ENCODE peak calls at places on chromosomes 7 and 10, in five cellular contexts. One of them, this sample, is unnamed.

GRCh38 chr7:34217972-34218371 is 312.6 kb downstream of the BMPER start:
- DNase-seq in PC-3: no peak
- DNase-seq in epithelial cell of esophagus: no peak
- DNase-seq in fibroblast of lung: no peak
- DNase-seq in IMR-90: no peak
- DNase-seq in this sample: no peak

GRCh38 chr7:154576604-154577003 is 426.3 kb downstream of the PAXIP1 start:
- DNase-seq in fibroblast of lung: no peak
- DNase-seq in PC-3: no peak
- DNase-seq in epithelial cell of esophagus: no peak
- DNase-seq in IMR-90: no peak
- DNase-seq in this sample: no peak

GRCh38 chr7:8441106-8441590 is 7.7 kb downstream of the NXPH1 start:
- DNase-seq in IMR-90: no peak
- DNase-seq in PC-3: no peak
- DNase-seq in fibroblast of lung: no peak
- DNase-seq in epithelial cell of esophagus: no peak
- DNase-seq in this sample: no peak

GRCh38 chr7:155581954-155582353 is 35.6 kb upstream of the CNPY1 start:
- DNase-seq in IMR-90: no peak
- DNase-seq in fibroblast of lung: no peak
- DNase-seq in epithelial cell of esophagus: no peak
- DNase-seq in PC-3: no peak
- DNase-seq in this sample: no peak

GRCh38 chr7:10838205-10838604 is 135.5 kb upstream of the PHF14 start:
- DNase-seq in fibroblast of lung: no peak
- DNase-seq in epithelial cell of esophagus: peak; percentile 40
- DNase-seq in PC-3: no peak
- DNase-seq in IMR-90: no peak
- DNase-seq in this sample: no peak

GRCh38 chr10:67668448-67668847 is 27.5 kb downstream of the CTNNA3 start:
- DNase-seq in IMR-90: peak; percentile 44
- DNase-seq in PC-3: peak; percentile 35
- DNase-seq in fibroblast of lung: peak; percentile 45
- DNase-seq in epithelial cell of esophagus: peak; percentile 38
- DNase-seq in this sample: peak; percentile 29

GRCh38 chr7:45446195-45446944 is 127.8 kb upstream of the ADCY1 start:
- DNase-seq in fibroblast of lung: peak; percentile 54
- DNase-seq in IMR-90: no peak
- DNase-seq in PC-3: peak; percentile 67
- DNase-seq in epithelial cell of esophagus: peak; percentile 94
- DNase-seq in this sample: peak; percentile 56

GRCh38 chr10:35300063-35300699 is 36.1 kb upstream of the CCNY start:
- DNase-seq in PC-3: peak; percentile 99
- DNase-seq in epithelial cell of esophagus: peak; percentile 94
- DNase-seq in fibroblast of lung: peak; percentile 76
- DNase-seq in IMR-90: peak; percentile 43
- DNase-seq in this sample: peak; percentile 95

GRCh38 chr10:21257191-21257590 is 268.3 kb downstream of the SKIDA1 start:
- DNase-seq in epithelial cell of esophagus: no peak
- DNase-seq in IMR-90: no peak
- DNase-seq in PC-3: no peak
- DNase-seq in fibroblast of lung: no peak
- DNase-seq in this sample: no peak

GRCh38 chr7:81367335-81367801 is 402.5 kb downstream of the HGF start:
- DNase-seq in PC-3: no peak
- DNase-seq in fibroblast of lung: peak; percentile 78
- DNase-seq in epithelial cell of esophagus: peak; percentile 40
- DNase-seq in IMR-90: peak; percentile 6
- DNase-seq in this sample: peak; percentile 95

GRCh38 chr10:124649209-124649608 is 95.0 kb downstream of the FAM53B start:
- DNase-seq in PC-3: no peak
- DNase-seq in IMR-90: no peak
- DNase-seq in epithelial cell of esophagus: peak; percentile 84
- DNase-seq in fibroblast of lung: no peak
- DNase-seq in this sample: peak; percentile 56

GRCh38 chr7:55132550-55132889 is 113.7 kb downstream of the EGFR start:
- DNase-seq in epithelial cell of esophagus: peak; percentile 99
- DNase-seq in IMR-90: no peak
- DNase-seq in PC-3: no peak
- DNase-seq in fibroblast of lung: no peak
- DNase-seq in this sample: no peak

GRCh38 chr10:99828464-99828863 is 46.0 kb downstream of the ABCC2 start:
- DNase-seq in PC-3: no peak
- DNase-seq in fibroblast of lung: no peak
- DNase-seq in epithelial cell of esophagus: no peak
- DNase-seq in IMR-90: no peak
- DNase-seq in this sample: no peak

GRCh38 chr10:66353422-66353821 is 572.4 kb upstream of the LRRTM3 start:
- DNase-seq in fibroblast of lung: no peak
- DNase-seq in epithelial cell of esophagus: no peak
- DNase-seq in IMR-90: no peak
- DNase-seq in PC-3: no peak
- DNase-seq in this sample: no peak

GRCh38 chr10:50561816-50562215 is 61.9 kb downstream of the SGMS1 start:
- DNase-seq in PC-3: peak; percentile 87
- DNase-seq in fibroblast of lung: no peak
- DNase-seq in epithelial cell of esophagus: peak; percentile 49
- DNase-seq in IMR-90: no peak
- DNase-seq in this sample: no peak

GRCh38 chr7:17027143-17027802 is 145.5 kb upstream of the AGR3 start:
- DNase-seq in epithelial cell of esophagus: no peak
- DNase-seq in PC-3: no peak
- DNase-seq in IMR-90: no peak
- DNase-seq in fibroblast of lung: no peak
- DNase-seq in this sample: peak; percentile 31

GRCh38 chr10:49369216-49370162 is 26.4 kb downstream of the DRGX start:
- DNase-seq in PC-3: peak; percentile 31
- DNase-seq in IMR-90: no peak
- DNase-seq in fibroblast of lung: peak; percentile 81
- DNase-seq in epithelial cell of esophagus: no peak
- DNase-seq in this sample: no peak

GRCh38 chr10:24866615-24867583 is 85.5 kb downstream of the PRTFDC1 start:
- DNase-seq in fibroblast of lung: peak; percentile 91
- DNase-seq in epithelial cell of esophagus: peak; percentile 66
- DNase-seq in PC-3: peak; percentile 57
- DNase-seq in IMR-90: peak; percentile 87
- DNase-seq in this sample: peak; percentile 66

GRCh38 chr7:8310876-8311275 is 48.9 kb upstream of the ICA1 start:
- DNase-seq in PC-3: no peak
- DNase-seq in epithelial cell of esophagus: no peak
- DNase-seq in fibroblast of lung: no peak
- DNase-seq in IMR-90: no peak
- DNase-seq in this sample: no peak

GRCh38 chr7:28481131-28481926 is 69.0 kb downstream of the CREB5 start:
- DNase-seq in PC-3: no peak
- DNase-seq in IMR-90: peak; percentile 65
- DNase-seq in epithelial cell of esophagus: no peak
- DNase-seq in fibroblast of lung: peak; percentile 74
- DNase-seq in this sample: peak; percentile 77

DNA sequence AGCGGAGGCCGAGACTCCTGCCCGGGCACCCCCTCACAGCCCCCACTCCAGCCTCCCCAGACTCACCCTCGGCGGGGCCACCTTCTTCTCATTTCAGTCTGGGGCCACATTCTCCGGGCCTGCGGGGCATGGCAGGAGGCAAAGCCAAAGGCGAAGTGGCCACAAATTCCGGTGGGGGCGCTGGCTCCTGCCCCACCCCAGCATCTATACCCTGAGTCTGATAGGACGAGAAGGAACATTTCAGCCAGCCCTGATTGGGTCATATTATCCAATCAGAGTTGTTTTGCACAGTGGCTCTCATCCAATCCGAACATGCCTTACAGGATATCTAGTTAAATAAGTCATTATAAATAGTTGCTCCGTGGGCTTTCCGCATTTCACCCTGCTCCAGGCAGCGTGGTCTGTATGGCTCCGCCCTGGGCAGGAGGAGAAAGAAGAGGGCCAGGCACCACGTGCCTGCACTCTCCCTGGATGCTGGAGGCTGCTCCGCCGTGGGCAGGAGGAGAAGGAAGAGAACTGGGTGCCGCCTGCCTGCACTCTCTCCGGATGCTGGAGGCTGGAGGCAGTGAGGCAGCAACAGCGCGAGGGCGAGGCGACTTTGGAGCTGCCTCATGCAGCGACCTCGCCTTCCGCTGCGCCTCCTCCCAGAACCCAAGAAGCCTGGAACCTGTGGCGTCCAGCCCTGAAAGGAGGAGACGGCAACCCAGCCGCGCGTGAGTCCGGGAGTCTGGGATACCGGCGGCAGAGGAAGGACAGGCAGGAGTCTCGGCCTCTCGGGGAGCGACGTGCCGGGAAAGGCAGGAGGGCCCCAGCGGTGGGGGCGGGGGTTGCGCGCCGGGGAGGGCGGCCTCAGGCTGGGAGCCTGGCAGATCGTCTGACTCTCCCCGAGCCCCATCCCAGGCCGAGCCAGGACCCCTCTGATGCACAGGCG is 162.9 kb downstream of the ZNF33B start:
- DNase-seq in IMR-90: peak; percentile 16
- DNase-seq in PC-3: peak; percentile 78
- DNase-seq in fibroblast of lung: no peak
- DNase-seq in epithelial cell of esophagus: peak; percentile 2
- DNase-seq in this sample: peak; percentile 80
- TF ChIP-seq CTCF in IMR-90: no peak
- TF ChIP-seq CTCF in PC-3: no peak
- TF ChIP-seq CTCF in fibroblast of lung: no peak
- TF ChIP-seq CTCF in epithelial cell of esophagus: no peak
- TF ChIP-seq CTCF in this sample: no peak

GRCh38 chr10:120850911-120851865 is at the start of gene WDR11:
- DNase-seq in fibroblast of lung: peak; percentile 92
- DNase-seq in IMR-90: peak; percentile 90
- DNase-seq in epithelial cell of esophagus: peak; percentile 93
- DNase-seq in PC-3: peak; percentile 84
- DNase-seq in this sample: peak; percentile 95

GRCh38 chr10:120854388-120854787 is 3.2 kb downstream of the WDR11 start:
- DNase-seq in fibroblast of lung: no peak
- DNase-seq in IMR-90: no peak
- DNase-seq in PC-3: no peak
- DNase-seq in epithelial cell of esophagus: no peak
- DNase-seq in this sample: no peak
- H3K4me3 ChIP-seq in fibroblast of lung: no peak overlapping the region
- H3K4me3 ChIP-seq in IMR-90: no peak overlapping the region
- H3K4me3 ChIP-seq in PC-3: no peak overlapping the region
- H3K4me3 ChIP-seq in epithelial cell of esophagus: no peak overlapping the region
- H3K4me3 ChIP-seq in this sample: no peak overlapping the region

GRCh38 chr10:84606428-84606827 is 278.0 kb downstream of the CCSER2 start:
- DNase-seq in PC-3: no peak
- DNase-seq in epithelial cell of esophagus: no peak
- DNase-seq in IMR-90: no peak
- DNase-seq in fibroblast of lung: no peak
- DNase-seq in this sample: no peak
- TF ChIP-seq CTCF in PC-3: no peak
- TF ChIP-seq CTCF in epithelial cell of esophagus: no peak
- TF ChIP-seq CTCF in IMR-90: no peak
- TF ChIP-seq CTCF in fibroblast of lung: no peak
- TF ChIP-seq CTCF in this sample: no peak

DNA sequence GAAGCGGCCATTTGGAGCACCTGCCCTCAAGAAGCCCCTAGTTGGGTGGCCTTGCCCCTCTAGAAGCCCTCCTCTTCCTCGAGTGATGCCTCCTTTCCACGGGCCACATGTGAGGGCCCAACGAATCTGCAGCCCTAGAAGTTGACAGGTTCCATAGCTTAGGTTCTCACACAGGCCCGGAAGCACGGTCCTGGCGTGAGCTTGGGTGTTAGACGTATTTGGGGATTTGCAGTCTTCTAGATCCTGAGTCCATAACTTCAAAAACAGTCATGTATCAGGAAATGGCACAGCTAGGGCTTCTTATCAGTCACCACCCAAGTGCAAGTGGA is 398 bp upstream of the FBXW4 start:
- DNase-seq in PC-3: no peak
- DNase-seq in epithelial cell of esophagus: no peak
- DNase-seq in fibroblast of lung: no peak
- DNase-seq in IMR-90: no peak
- DNase-seq in this sample: no peak
- H3K4me3 ChIP-seq in PC-3: peak overlapping the region; percentile 93
- H3K4me3 ChIP-seq in epithelial cell of esophagus: peak overlapping the region; percentile 43
- H3K4me3 ChIP-seq in fibroblast of lung: peak overlapping the region; percentile 82
- H3K4me3 ChIP-seq in IMR-90: peak overlapping the region; percentile 75
- H3K4me3 ChIP-seq in this sample: peak overlapping the region; percentile 71

GRCh38 chr7:87510430-87510875 is 35.0 kb upstream of the ABCB4 start:
- DNase-seq in fibroblast of lung: no peak
- DNase-seq in epithelial cell of esophagus: no peak
- DNase-seq in PC-3: no peak
- DNase-seq in IMR-90: no peak
- DNase-seq in this sample: no peak

GRCh38 chr7:87505122-87505521 is 29.6 kb upstream of the ABCB4 start:
- DNase-seq in fibroblast of lung: no peak
- DNase-seq in epithelial cell of esophagus: no peak
- DNase-seq in PC-3: peak; percentile 13
- DNase-seq in IMR-90: peak; percentile 3
- DNase-seq in this sample: no peak

GRCh38 chr7:87507446-87507845 is 32.0 kb upstream of the ABCB4 start:
- DNase-seq in fibroblast of lung: no peak
- DNase-seq in PC-3: peak; percentile 36
- DNase-seq in IMR-90: no peak
- DNase-seq in epithelial cell of esophagus: peak; percentile 10
- DNase-seq in this sample: no peak

GRCh38 chr7:87505557-87506242 is 30.2 kb upstream of the ABCB4 start:
- DNase-seq in PC-3: no peak
- DNase-seq in fibroblast of lung: no peak
- DNase-seq in epithelial cell of esophagus: no peak
- DNase-seq in IMR-90: no peak
- DNase-seq in this sample: no peak

GRCh38 chr7:87506243-87507180 is 31.0 kb upstream of the ABCB4 start:
- DNase-seq in epithelial cell of esophagus: peak; percentile 32
- DNase-seq in IMR-90: peak; percentile 43
- DNase-seq in fibroblast of lung: peak; percentile 35
- DNase-seq in PC-3: peak; percentile 16
- DNase-seq in this sample: peak; percentile 19
- TF ChIP-seq CTCF in epithelial cell of esophagus: peak; percentile 34
- TF ChIP-seq CTCF in IMR-90: peak; percentile 70
- TF ChIP-seq CTCF in fibroblast of lung: peak; percentile 11
- TF ChIP-seq CTCF in PC-3: peak; percentile 60
- TF ChIP-seq CTCF in this sample: peak; percentile 12

GRCh38 chr10:127195571-127196226 is 692 bp downstream of the INSYN2A start:
- DNase-seq in PC-3: no peak
- DNase-seq in fibroblast of lung: peak; percentile 41
- DNase-seq in IMR-90: peak; percentile 12
- DNase-seq in epithelial cell of esophagus: peak; percentile 13
- DNase-seq in this sample: peak; percentile 27
- H3K4me3 ChIP-seq in PC-3: peak overlapping the region; percentile 62
- H3K4me3 ChIP-seq in fibroblast of lung: peak overlapping the region; percentile 60
- H3K4me3 ChIP-seq in IMR-90: peak overlapping the region; percentile 44
- H3K4me3 ChIP-seq in epithelial cell of esophagus: peak overlapping the region; percentile 35
- H3K4me3 ChIP-seq in this sample: peak overlapping the region; percentile 37

GRCh38 chr10:3228610-3228945 is 56.0 kb upstream of the PITRM1 start:
- DNase-seq in PC-3: no peak
- DNase-seq in epithelial cell of esophagus: no peak
- DNase-seq in fibroblast of lung: no peak
- DNase-seq in IMR-90: no peak
- DNase-seq in this sample: no peak

GRCh38 chr10:3233486-3233990 is 61.0 kb upstream of the PITRM1 start:
- DNase-seq in epithelial cell of esophagus: no peak
- DNase-seq in fibroblast of lung: no peak
- DNase-seq in PC-3: no peak
- DNase-seq in IMR-90: no peak
- DNase-seq in this sample: no peak

GRCh38 chr10:3235395-3235794 is 62.8 kb upstream of the PITRM1 start:
- DNase-seq in PC-3: no peak
- DNase-seq in fibroblast of lung: no peak
- DNase-seq in IMR-90: no peak
- DNase-seq in epithelial cell of esophagus: no peak
- DNase-seq in this sample: no peak

GRCh38 chr10:3229815-3230214 is 57.2 kb upstream of the PITRM1 start:
- DNase-seq in epithelial cell of esophagus: peak; percentile 62
- DNase-seq in PC-3: no peak
- DNase-seq in IMR-90: peak; percentile 27
- DNase-seq in fibroblast of lung: peak; percentile 46
- DNase-seq in this sample: no peak

GRCh38 chr10:3231951-3232730 is 59.6 kb upstream of the PITRM1 start:
- DNase-seq in fibroblast of lung: peak; percentile 77
- DNase-seq in PC-3: no peak
- DNase-seq in epithelial cell of esophagus: no peak
- DNase-seq in IMR-90: peak; percentile 24
- DNase-seq in this sample: peak; percentile 30
- TF ChIP-seq CTCF in fibroblast of lung: peak; percentile 18
- TF ChIP-seq CTCF in PC-3: no peak
- TF ChIP-seq CTCF in epithelial cell of esophagus: no peak
- TF ChIP-seq CTCF in IMR-90: peak; percentile 25
- TF ChIP-seq CTCF in this sample: peak; percentile 20

This sample was measured in cardiac fibroblast.